ENCODE peak calls at places on chromosome 1, in nine cellular contexts. S is osteoblast; N is heart left ventricle; Y is fibroblast of pulmonary artery; U is fibroblast of mammary gland; W is fibroblast of the aortic adventitia; Q is CD8-positive, alpha-beta T cell; Z is cardiac muscle cell; J is GM06990. D is an unnamed sample.

GRCh38 chr1:25030674-25031589 is 100.9 kb upstream of the RUNX3 start:
- DNase-seq in N (no peak), Z (no peak), J (peak; percentile 86), W (no peak), S (peak; percentile 78), Q (peak; percentile 80), Y (no peak), U (peak; percentile 30), D (no peak)

GRCh38 chr1:21707086-21707840 is 38.1 kb upstream of the RAP1GAP start:
- DNase-seq in J (no peak), N (no peak), U (peak; percentile 4), Q (no peak), Z (no peak), W (no peak), S (peak; percentile 71), Y (no peak), D (peak; percentile 62)

GRCh38 chr1:181263444-181263843 is 174.9 kb downstream of the IER5 start:
- DNase-seq in J (no peak), Q (no peak), U (no peak), Y (no peak), Z (no peak), S (no peak), N (no peak), W (no peak), D (no peak)

GRCh38 chr1:23908453-23909341 is 4.5 kb downstream of the CNR2 start:
- DNase-seq in Q (peak; percentile 32), Z (no peak), N (peak; percentile 39), J (peak; percentile 86), W (no peak), U (no peak), Y (no peak), S (no peak), D (no peak)

GRCh38 chr1:45892068-45892785 is 88.8 kb downstream of the MAST2 start:
- DNase-seq in Z (peak; percentile 88), J (no peak), S (peak; percentile 73), Q (no peak), U (peak; percentile 92), N (no peak), Y (peak; percentile 94), W (peak; percentile 94), D (peak; percentile 95)

GRCh38 chr1:230166366-230167132 is 99.5 kb downstream of the GALNT2 start:
- DNase-seq in W (no peak), Z (no peak), N (no peak), Q (no peak), U (no peak), Y (no peak), S (no peak), J (no peak), D (no peak)

GRCh38 chr1:103917771-103918170 is 168.1 kb downstream of the AMY1C start:
- DNase-seq in W (no peak), S (no peak), Y (no peak), Z (no peak), U (no peak), Q (no peak), N (no peak), J (no peak), D (no peak)

GRCh38 chr1:241817331-241817792 is 30.6 kb upstream of the EXO1 start:
- DNase-seq in N (no peak), S (peak; percentile 81), W (peak; percentile 60), J (no peak), Z (no peak), Q (no peak), U (peak; percentile 85), Y (no peak), D (peak; percentile 88)

GRCh38 chr1:208149776-208150514 is 94.2 kb downstream of the PLXNA2 start:
- DNase-seq in Q (no peak), W (no peak), U (no peak), Y (no peak), S (no peak), J (no peak), Z (no peak), N (peak; percentile 72), D (peak; percentile 65)

GRCh38 chr1:241702436-241702835 is 50.4 kb downstream of the WDR64 start:
- DNase-seq in Z (no peak), Y (no peak), N (no peak), S (peak; percentile 65), W (peak; percentile 59), U (peak; percentile 84), Q (no peak), J (no peak), D (peak; percentile 27)

GRCh38 chr1:24009406-24009805 is 29.3 kb upstream of the SRSF10 start:
- DNase-seq in N (no peak), U (peak; percentile 73), Y (peak; percentile 33), W (peak; percentile 54), S (peak; percentile 72), Z (no peak), Q (no peak), J (no peak), D (peak; percentile 47)

GRCh38 chr1:55289614-55290013 is 74.5 kb upstream of the USP24 start:
- DNase-seq in Y (no peak), U (no peak), J (no peak), Q (no peak), W (no peak), N (no peak), S (peak; percentile 71), Z (no peak), D (no peak)

GRCh38 chr1:24386241-24386640 is 27.3 kb downstream of the STPG1 start:
- DNase-seq in W (no peak), N (no peak), Z (peak; percentile 17), U (no peak), S (no peak), Y (no peak), J (no peak), Q (no peak), D (peak; percentile 10)

GRCh38 chr1:10045480-10046355 is 13.0 kb downstream of the UBE4B start:
- DNase-seq in Y (peak; percentile 61), U (peak; percentile 48), Z (peak; percentile 64), S (peak; percentile 36), Q (no peak), W (peak; percentile 61), N (no peak), J (no peak), D (peak; percentile 90)

GRCh38 chr1:164602480-164603093 is 43.6 kb downstream of the PBX1 start:
- DNase-seq in Z (peak; percentile 71), Y (peak; percentile 44), J (no peak), Q (no peak), U (peak; percentile 45), W (peak; percentile 67), S (no peak), N (peak; percentile 67), D (peak; percentile 71)

GRCh38 chr1:75672108-75672507 is 52.4 kb upstream of the ACADM start:
- DNase-seq in N (no peak), U (no peak), S (no peak), W (no peak), Y (no peak), Z (no peak), J (no peak), Q (no peak), D (no peak)

GRCh38 chr1:93756656-93757055 is 75.0 kb upstream of the BCAR3 start:
- DNase-seq in Z (no peak), S (no peak), Y (no peak), J (no peak), N (no peak), U (no peak), Q (no peak), W (peak; percentile 48), D (no peak)

GRCh38 chr1:93763981-93764750 is 82.5 kb upstream of the BCAR3 start:
- DNase-seq in J (no peak), Z (no peak), S (no peak), Y (no peak), U (no peak), Q (no peak), N (no peak), W (no peak), D (no peak)

GRCh38 chr1:93753766-93754763 is 72.4 kb upstream of the BCAR3 start:
- DNase-seq in Y (peak; percentile 99), Q (no peak), Z (peak; percentile 99), S (peak; percentile 81), W (peak; percentile 100), U (peak; percentile 91), J (no peak), N (no peak), D (peak; percentile 97)

DNA sequence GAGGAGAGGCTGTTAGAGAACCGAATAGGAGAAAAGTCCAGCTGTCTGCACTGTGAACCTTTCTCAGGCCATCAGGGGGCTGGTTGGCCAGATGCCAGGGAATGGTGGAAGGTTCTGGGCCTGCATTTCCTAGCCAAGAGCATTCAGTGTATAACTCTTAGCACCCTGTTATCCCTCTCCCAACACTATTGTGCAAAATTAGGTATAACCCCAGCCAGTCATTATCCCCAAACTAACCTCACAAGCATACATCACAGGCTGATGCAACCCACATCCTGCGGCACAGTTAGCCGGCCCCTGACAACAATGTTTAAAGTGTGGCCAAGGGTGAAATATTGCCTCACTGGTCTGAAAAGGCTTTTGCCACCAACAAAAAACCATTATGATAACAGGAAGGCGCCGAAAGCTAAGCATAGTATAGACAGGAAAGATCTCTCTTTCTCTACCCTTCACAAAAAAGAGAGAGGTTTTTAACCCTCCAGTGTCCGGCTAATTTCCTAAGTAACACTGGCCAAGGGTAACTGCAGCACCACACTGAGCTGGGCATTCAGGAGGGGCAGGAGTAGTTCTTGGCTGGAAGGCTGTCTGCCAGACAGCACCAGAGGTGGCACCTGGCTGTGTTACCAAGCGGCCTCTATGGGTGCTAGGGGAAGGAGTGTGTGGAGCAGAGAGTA is 77.3 kb upstream of the BCAR3 start:
- DNase-seq in Z (peak; percentile 99), Q (peak; percentile 40), U (peak; percentile 86), N (peak; percentile 51), Y (peak; percentile 98), J (no peak), S (peak; percentile 81), W (peak; percentile 92), D (peak; percentile 97)
- TF ChIP-seq CTCF in Z (peak; percentile 23), Q (no peak), U (no peak), N (no peak), Y (peak; percentile 22), J (no peak), S (peak; percentile 6), W (no peak), D (peak; percentile 33)

GRCh38 chr1:89844860-89845259 is 24.0 kb downstream of the LRRC8D start:
- DNase-seq in Q (no peak), S (no peak), Z (no peak), N (no peak), J (no peak), W (no peak), Y (no peak), U (no peak), D (no peak)
- H3K4me3 ChIP-seq in Q (peak overlapping the region; percentile 92), S (peak overlapping the region; percentile 94), Z (no peak overlapping the region), N (no peak overlapping the region), J (no peak overlapping the region), W (peak overlapping the region; percentile 83), Y (peak overlapping the region; percentile 83), U (no peak overlapping the region), D (peak overlapping the region; percentile 82)

DNA sequence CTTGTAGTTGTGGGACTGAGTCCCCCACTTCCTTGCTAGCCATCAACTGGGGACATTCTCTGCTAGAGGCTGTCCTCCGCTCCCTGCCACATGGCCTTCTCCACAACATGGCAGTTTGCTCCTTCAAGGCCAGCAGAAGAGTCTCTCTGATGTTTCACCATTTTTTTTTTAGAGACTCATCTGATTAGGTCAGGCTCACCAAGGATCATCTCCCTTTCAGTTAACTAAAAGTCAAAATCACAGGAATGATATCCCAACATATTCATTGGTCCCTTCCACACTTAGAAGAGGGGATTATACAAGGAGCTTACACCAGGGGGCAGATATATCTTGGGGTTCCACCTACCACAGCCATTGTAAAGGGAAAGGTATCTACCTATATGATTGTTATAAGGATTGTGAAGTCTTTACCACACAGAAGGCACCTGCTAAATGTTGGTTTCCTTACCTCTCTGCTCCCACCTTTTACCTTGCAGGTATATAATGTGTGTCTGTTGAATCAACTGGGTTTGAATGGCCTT is 23.3 kb downstream of the RIMKLA start:
- DNase-seq in Q (no peak), Z (no peak), W (no peak), S (peak; percentile 61), J (no peak), N (no peak), U (no peak), Y (no peak), D (no peak)
- TF ChIP-seq CTCF in Q (no peak), Z (no peak), W (no peak), S (peak; percentile 33), J (no peak), N (no peak), U (peak; percentile 33), Y (no peak), D (no peak)

GRCh38 chr1:15440357-15440756 is 2.1 kb downstream of the CTRC start:
- DNase-seq in Q (no peak), N (no peak), J (no peak), Z (no peak), W (no peak), U (no peak), S (peak; percentile 53), Y (no peak), D (no peak)
- H3K4me3 ChIP-seq in Q (no peak overlapping the region), N (no peak overlapping the region), J (no peak overlapping the region), Z (no peak overlapping the region), W (no peak overlapping the region), U (no peak overlapping the region), S (no peak overlapping the region), Y (no peak overlapping the region), D (no peak overlapping the region)